ENCODE peak calls at places on chromosomes 2 and 18, in ten cellular contexts. One of them, this sample, is unnamed.

GRCh38 chr2:133765693-133766092 is 197.4 kb upstream of the NCKAP5 start:
- DNase-seq in stimulated activated CD4-positive, alpha-beta T cell treated with anti-CD3 and anti-CD28 coated beads, Interleukin-15, amount 100 ng/mL, for 1 hour: no peak
- DNase-seq in globus pallidus: peak
- DNase-seq in activated CD8-positive, alpha-beta memory T cell treated with anti-CD3 and anti-CD28 coated beads, Interleukin-2, amount 50 U/mL, for 4 hours: no peak
- DNase-seq in neural progenitor cell: no peak
- DNase-seq in HTR-8/SVneo: no peak
- DNase-seq in MCF 10A: no peak
- DNase-seq in upper lobe of right lung: no peak
- DNase-seq in Kasumi-1: no peak
- DNase-seq in CD8-positive, alpha-beta T cell: no peak
- DNase-seq in this sample: no peak

GRCh38 chr2:204072443-204073324 is 136.1 kb downstream of the ICOS start:
- DNase-seq in stimulated activated CD4-positive, alpha-beta T cell treated with anti-CD3 and anti-CD28 coated beads, Interleukin-15, amount 100 ng/mL, for 1 hour: peak
- DNase-seq in globus pallidus: peak
- DNase-seq in activated CD8-positive, alpha-beta memory T cell treated with anti-CD3 and anti-CD28 coated beads, Interleukin-2, amount 50 U/mL, for 4 hours: peak
- DNase-seq in neural progenitor cell: peak
- DNase-seq in HTR-8/SVneo: peak
- DNase-seq in MCF 10A: peak
- DNase-seq in upper lobe of right lung: peak
- DNase-seq in Kasumi-1: no peak
- DNase-seq in CD8-positive, alpha-beta T cell: peak
- DNase-seq in this sample: no peak

GRCh38 chr2:61978522-61978921 is 73.0 kb downstream of the COMMD1 start:
- DNase-seq in stimulated activated CD4-positive, alpha-beta T cell treated with anti-CD3 and anti-CD28 coated beads, Interleukin-15, amount 100 ng/mL, for 1 hour: no peak
- DNase-seq in globus pallidus: peak
- DNase-seq in activated CD8-positive, alpha-beta memory T cell treated with anti-CD3 and anti-CD28 coated beads, Interleukin-2, amount 50 U/mL, for 4 hours: no peak
- DNase-seq in neural progenitor cell: no peak
- DNase-seq in HTR-8/SVneo: no peak
- DNase-seq in MCF 10A: no peak
- DNase-seq in upper lobe of right lung: no peak
- DNase-seq in Kasumi-1: peak
- DNase-seq in CD8-positive, alpha-beta T cell: no peak
- DNase-seq in this sample: no peak

GRCh38 chr2:238654479-238654878 is 193.4 kb upstream of the TWIST2 start:
- DNase-seq in stimulated activated CD4-positive, alpha-beta T cell treated with anti-CD3 and anti-CD28 coated beads, Interleukin-15, amount 100 ng/mL, for 1 hour: no peak
- DNase-seq in globus pallidus: no peak
- DNase-seq in activated CD8-positive, alpha-beta memory T cell treated with anti-CD3 and anti-CD28 coated beads, Interleukin-2, amount 50 U/mL, for 4 hours: no peak
- DNase-seq in neural progenitor cell: no peak
- DNase-seq in HTR-8/SVneo: no peak
- DNase-seq in MCF 10A: no peak
- DNase-seq in upper lobe of right lung: no peak
- DNase-seq in Kasumi-1: no peak
- DNase-seq in CD8-positive, alpha-beta T cell: no peak
- DNase-seq in this sample: no peak

GRCh38 chr2:128602699-128603101 is 284.0 kb upstream of the HS6ST1 start:
- DNase-seq in stimulated activated CD4-positive, alpha-beta T cell treated with anti-CD3 and anti-CD28 coated beads, Interleukin-15, amount 100 ng/mL, for 1 hour: no peak
- DNase-seq in globus pallidus: no peak
- DNase-seq in activated CD8-positive, alpha-beta memory T cell treated with anti-CD3 and anti-CD28 coated beads, Interleukin-2, amount 50 U/mL, for 4 hours: no peak
- DNase-seq in neural progenitor cell: no peak
- DNase-seq in HTR-8/SVneo: no peak
- DNase-seq in MCF 10A: no peak
- DNase-seq in upper lobe of right lung: peak
- DNase-seq in Kasumi-1: no peak
- DNase-seq in CD8-positive, alpha-beta T cell: no peak
- DNase-seq in this sample: peak

GRCh38 chr2:212451786-212452200 is 86.8 kb downstream of the ERBB4 start:
- DNase-seq in stimulated activated CD4-positive, alpha-beta T cell treated with anti-CD3 and anti-CD28 coated beads, Interleukin-15, amount 100 ng/mL, for 1 hour: no peak
- DNase-seq in globus pallidus: peak
- DNase-seq in activated CD8-positive, alpha-beta memory T cell treated with anti-CD3 and anti-CD28 coated beads, Interleukin-2, amount 50 U/mL, for 4 hours: no peak
- DNase-seq in neural progenitor cell: no peak
- DNase-seq in HTR-8/SVneo: peak
- DNase-seq in MCF 10A: no peak
- DNase-seq in upper lobe of right lung: no peak
- DNase-seq in Kasumi-1: no peak
- DNase-seq in CD8-positive, alpha-beta T cell: no peak
- DNase-seq in this sample: no peak

GRCh38 chr2:150732064-150732463 is 244.6 kb upstream of the RND3 start:
- DNase-seq in stimulated activated CD4-positive, alpha-beta T cell treated with anti-CD3 and anti-CD28 coated beads, Interleukin-15, amount 100 ng/mL, for 1 hour: no peak
- DNase-seq in globus pallidus: no peak
- DNase-seq in activated CD8-positive, alpha-beta memory T cell treated with anti-CD3 and anti-CD28 coated beads, Interleukin-2, amount 50 U/mL, for 4 hours: no peak
- DNase-seq in neural progenitor cell: no peak
- DNase-seq in HTR-8/SVneo: peak
- DNase-seq in MCF 10A: peak
- DNase-seq in upper lobe of right lung: no peak
- DNase-seq in Kasumi-1: no peak
- DNase-seq in CD8-positive, alpha-beta T cell: no peak
- DNase-seq in this sample: no peak

GRCh38 chr2:36329746-36330145 is 25.8 kb upstream of the CRIM1 start:
- DNase-seq in stimulated activated CD4-positive, alpha-beta T cell treated with anti-CD3 and anti-CD28 coated beads, Interleukin-15, amount 100 ng/mL, for 1 hour: no peak
- DNase-seq in globus pallidus: no peak
- DNase-seq in activated CD8-positive, alpha-beta memory T cell treated with anti-CD3 and anti-CD28 coated beads, Interleukin-2, amount 50 U/mL, for 4 hours: no peak
- DNase-seq in neural progenitor cell: no peak
- DNase-seq in HTR-8/SVneo: peak
- DNase-seq in MCF 10A: no peak
- DNase-seq in upper lobe of right lung: no peak
- DNase-seq in Kasumi-1: no peak
- DNase-seq in CD8-positive, alpha-beta T cell: no peak
- DNase-seq in this sample: no peak

GRCh38 chr18:32707153-32707552 is 65.7 kb downstream of the KLHL14 start:
- DNase-seq in stimulated activated CD4-positive, alpha-beta T cell treated with anti-CD3 and anti-CD28 coated beads, Interleukin-15, amount 100 ng/mL, for 1 hour: no peak
- DNase-seq in globus pallidus: no peak
- DNase-seq in activated CD8-positive, alpha-beta memory T cell treated with anti-CD3 and anti-CD28 coated beads, Interleukin-2, amount 50 U/mL, for 4 hours: no peak
- DNase-seq in neural progenitor cell: no peak
- DNase-seq in HTR-8/SVneo: no peak
- DNase-seq in MCF 10A: no peak
- DNase-seq in upper lobe of right lung: no peak
- DNase-seq in Kasumi-1: no peak
- DNase-seq in CD8-positive, alpha-beta T cell: no peak
- DNase-seq in this sample: no peak

GRCh38 chr2:40204268-40204667 is 247.6 kb downstream of the SLC8A1 start:
- DNase-seq in stimulated activated CD4-positive, alpha-beta T cell treated with anti-CD3 and anti-CD28 coated beads, Interleukin-15, amount 100 ng/mL, for 1 hour: no peak
- DNase-seq in globus pallidus: no peak
- DNase-seq in activated CD8-positive, alpha-beta memory T cell treated with anti-CD3 and anti-CD28 coated beads, Interleukin-2, amount 50 U/mL, for 4 hours: no peak
- DNase-seq in neural progenitor cell: peak
- DNase-seq in HTR-8/SVneo: no peak
- DNase-seq in MCF 10A: no peak
- DNase-seq in upper lobe of right lung: no peak
- DNase-seq in Kasumi-1: no peak
- DNase-seq in CD8-positive, alpha-beta T cell: no peak
- DNase-seq in this sample: no peak

GRCh38 chr2:209458018-209458979 is 34.5 kb downstream of the MAP2 start:
- DNase-seq in stimulated activated CD4-positive, alpha-beta T cell treated with anti-CD3 and anti-CD28 coated beads, Interleukin-15, amount 100 ng/mL, for 1 hour: no peak
- DNase-seq in globus pallidus: no peak
- DNase-seq in activated CD8-positive, alpha-beta memory T cell treated with anti-CD3 and anti-CD28 coated beads, Interleukin-2, amount 50 U/mL, for 4 hours: no peak
- DNase-seq in neural progenitor cell: no peak
- DNase-seq in HTR-8/SVneo: no peak
- DNase-seq in MCF 10A: no peak
- DNase-seq in upper lobe of right lung: no peak
- DNase-seq in Kasumi-1: no peak
- DNase-seq in CD8-positive, alpha-beta T cell: no peak
- DNase-seq in this sample: no peak

GRCh38 chr18:10100236-10100635 is 186.4 kb downstream of the VAPA start:
- DNase-seq in stimulated activated CD4-positive, alpha-beta T cell treated with anti-CD3 and anti-CD28 coated beads, Interleukin-15, amount 100 ng/mL, for 1 hour: no peak
- DNase-seq in globus pallidus: no peak
- DNase-seq in activated CD8-positive, alpha-beta memory T cell treated with anti-CD3 and anti-CD28 coated beads, Interleukin-2, amount 50 U/mL, for 4 hours: no peak
- DNase-seq in neural progenitor cell: no peak
- DNase-seq in HTR-8/SVneo: no peak
- DNase-seq in MCF 10A: no peak
- DNase-seq in upper lobe of right lung: no peak
- DNase-seq in Kasumi-1: no peak
- DNase-seq in CD8-positive, alpha-beta T cell: no peak
- DNase-seq in this sample: no peak

GRCh38 chr18:73975266-73975665 is 172.4 kb downstream of the FBXO15 start:
- DNase-seq in stimulated activated CD4-positive, alpha-beta T cell treated with anti-CD3 and anti-CD28 coated beads, Interleukin-15, amount 100 ng/mL, for 1 hour: no peak
- DNase-seq in globus pallidus: no peak
- DNase-seq in activated CD8-positive, alpha-beta memory T cell treated with anti-CD3 and anti-CD28 coated beads, Interleukin-2, amount 50 U/mL, for 4 hours: no peak
- DNase-seq in neural progenitor cell: no peak
- DNase-seq in HTR-8/SVneo: no peak
- DNase-seq in MCF 10A: no peak
- DNase-seq in upper lobe of right lung: no peak
- DNase-seq in Kasumi-1: peak
- DNase-seq in CD8-positive, alpha-beta T cell: no peak
- DNase-seq in this sample: no peak

GRCh38 chr2:155372969-155373368 is 674.5 kb downstream of the KCNJ3 start:
- DNase-seq in stimulated activated CD4-positive, alpha-beta T cell treated with anti-CD3 and anti-CD28 coated beads, Interleukin-15, amount 100 ng/mL, for 1 hour: no peak
- DNase-seq in globus pallidus: peak
- DNase-seq in activated CD8-positive, alpha-beta memory T cell treated with anti-CD3 and anti-CD28 coated beads, Interleukin-2, amount 50 U/mL, for 4 hours: no peak
- DNase-seq in neural progenitor cell: no peak
- DNase-seq in HTR-8/SVneo: no peak
- DNase-seq in MCF 10A: peak
- DNase-seq in upper lobe of right lung: no peak
- DNase-seq in Kasumi-1: peak
- DNase-seq in CD8-positive, alpha-beta T cell: no peak
- DNase-seq in this sample: no peak

GRCh38 chr18:60019463-60019840 is 119.7 kb downstream of the PMAIP1 start:
- DNase-seq in stimulated activated CD4-positive, alpha-beta T cell treated with anti-CD3 and anti-CD28 coated beads, Interleukin-15, amount 100 ng/mL, for 1 hour: no peak
- DNase-seq in globus pallidus: no peak
- DNase-seq in activated CD8-positive, alpha-beta memory T cell treated with anti-CD3 and anti-CD28 coated beads, Interleukin-2, amount 50 U/mL, for 4 hours: no peak
- DNase-seq in neural progenitor cell: peak
- DNase-seq in HTR-8/SVneo: peak
- DNase-seq in MCF 10A: peak
- DNase-seq in upper lobe of right lung: no peak
- DNase-seq in Kasumi-1: no peak
- DNase-seq in CD8-positive, alpha-beta T cell: no peak
- DNase-seq in this sample: no peak

GRCh38 chr2:72173640-72174321 is 26.1 kb upstream of the CYP26B1 start:
- DNase-seq in stimulated activated CD4-positive, alpha-beta T cell treated with anti-CD3 and anti-CD28 coated beads, Interleukin-15, amount 100 ng/mL, for 1 hour: no peak
- DNase-seq in globus pallidus: no peak
- DNase-seq in activated CD8-positive, alpha-beta memory T cell treated with anti-CD3 and anti-CD28 coated beads, Interleukin-2, amount 50 U/mL, for 4 hours: no peak
- DNase-seq in neural progenitor cell: no peak
- DNase-seq in HTR-8/SVneo: no peak
- DNase-seq in MCF 10A: no peak
- DNase-seq in upper lobe of right lung: no peak
- DNase-seq in Kasumi-1: no peak
- DNase-seq in CD8-positive, alpha-beta T cell: no peak
- DNase-seq in this sample: no peak

GRCh38 chr2:235710933-235711332 is 217.1 kb downstream of the AGAP1 start:
- DNase-seq in stimulated activated CD4-positive, alpha-beta T cell treated with anti-CD3 and anti-CD28 coated beads, Interleukin-15, amount 100 ng/mL, for 1 hour: no peak
- DNase-seq in globus pallidus: no peak
- DNase-seq in activated CD8-positive, alpha-beta memory T cell treated with anti-CD3 and anti-CD28 coated beads, Interleukin-2, amount 50 U/mL, for 4 hours: no peak
- DNase-seq in neural progenitor cell: no peak
- DNase-seq in HTR-8/SVneo: no peak
- DNase-seq in MCF 10A: no peak
- DNase-seq in upper lobe of right lung: no peak
- DNase-seq in Kasumi-1: no peak
- DNase-seq in CD8-positive, alpha-beta T cell: no peak
- DNase-seq in this sample: no peak

GRCh38 chr2:20355131-20355530 is 4.5 kb upstream of the PUM2 start:
- DNase-seq in stimulated activated CD4-positive, alpha-beta T cell treated with anti-CD3 and anti-CD28 coated beads, Interleukin-15, amount 100 ng/mL, for 1 hour: no peak
- DNase-seq in globus pallidus: no peak
- DNase-seq in activated CD8-positive, alpha-beta memory T cell treated with anti-CD3 and anti-CD28 coated beads, Interleukin-2, amount 50 U/mL, for 4 hours: no peak
- DNase-seq in neural progenitor cell: no peak
- DNase-seq in HTR-8/SVneo: no peak
- DNase-seq in MCF 10A: no peak
- DNase-seq in upper lobe of right lung: no peak
- DNase-seq in Kasumi-1: no peak
- DNase-seq in CD8-positive, alpha-beta T cell: no peak
- DNase-seq in this sample: no peak

GRCh38 chr2:67462741-67463496 is 65.8 kb downstream of the ETAA1 start:
- DNase-seq in stimulated activated CD4-positive, alpha-beta T cell treated with anti-CD3 and anti-CD28 coated beads, Interleukin-15, amount 100 ng/mL, for 1 hour: no peak
- DNase-seq in globus pallidus: no peak
- DNase-seq in activated CD8-positive, alpha-beta memory T cell treated with anti-CD3 and anti-CD28 coated beads, Interleukin-2, amount 50 U/mL, for 4 hours: no peak
- DNase-seq in neural progenitor cell: no peak
- DNase-seq in HTR-8/SVneo: no peak
- DNase-seq in MCF 10A: peak
- DNase-seq in upper lobe of right lung: no peak
- DNase-seq in Kasumi-1: no peak
- DNase-seq in CD8-positive, alpha-beta T cell: no peak
- DNase-seq in this sample: no peak

GRCh38 chr18:79532690-79533058 is 136.9 kb downstream of the NFATC1 start:
- DNase-seq in stimulated activated CD4-positive, alpha-beta T cell treated with anti-CD3 and anti-CD28 coated beads, Interleukin-15, amount 100 ng/mL, for 1 hour: no peak
- DNase-seq in globus pallidus: no peak
- DNase-seq in activated CD8-positive, alpha-beta memory T cell treated with anti-CD3 and anti-CD28 coated beads, Interleukin-2, amount 50 U/mL, for 4 hours: no peak
- DNase-seq in neural progenitor cell: no peak
- DNase-seq in HTR-8/SVneo: no peak
- DNase-seq in MCF 10A: no peak
- DNase-seq in upper lobe of right lung: no peak
- DNase-seq in Kasumi-1: no peak
- DNase-seq in CD8-positive, alpha-beta T cell: no peak
- DNase-seq in this sample: peak

GRCh38 chr18:78892721-78893120 is 86.9 kb upstream of the SALL3 start:
- DNase-seq in stimulated activated CD4-positive, alpha-beta T cell treated with anti-CD3 and anti-CD28 coated beads, Interleukin-15, amount 100 ng/mL, for 1 hour: no peak
- DNase-seq in globus pallidus: no peak
- DNase-seq in activated CD8-positive, alpha-beta memory T cell treated with anti-CD3 and anti-CD28 coated beads, Interleukin-2, amount 50 U/mL, for 4 hours: no peak
- DNase-seq in neural progenitor cell: no peak
- DNase-seq in HTR-8/SVneo: no peak
- DNase-seq in MCF 10A: no peak
- DNase-seq in upper lobe of right lung: no peak
- DNase-seq in Kasumi-1: no peak
- DNase-seq in CD8-positive, alpha-beta T cell: no peak
- DNase-seq in this sample: no peak

GRCh38 chr2:134623796-134624195 is 95.0 kb downstream of the TMEM163 start:
- DNase-seq in stimulated activated CD4-positive, alpha-beta T cell treated with anti-CD3 and anti-CD28 coated beads, Interleukin-15, amount 100 ng/mL, for 1 hour: no peak
- DNase-seq in globus pallidus: no peak
- DNase-seq in activated CD8-positive, alpha-beta memory T cell treated with anti-CD3 and anti-CD28 coated beads, Interleukin-2, amount 50 U/mL, for 4 hours: no peak
- DNase-seq in neural progenitor cell: no peak
- DNase-seq in HTR-8/SVneo: no peak
- DNase-seq in MCF 10A: no peak
- DNase-seq in upper lobe of right lung: no peak
- DNase-seq in Kasumi-1: peak
- DNase-seq in CD8-positive, alpha-beta T cell: no peak
- DNase-seq in this sample: no peak

GRCh38 chr2:216632321-216632951 is 784 bp upstream of the IGFBP2 start:
- DNase-seq in stimulated activated CD4-positive, alpha-beta T cell treated with anti-CD3 and anti-CD28 coated beads, Interleukin-15, amount 100 ng/mL, for 1 hour: no peak
- DNase-seq in globus pallidus: no peak
- DNase-seq in activated CD8-positive, alpha-beta memory T cell treated with anti-CD3 and anti-CD28 coated beads, Interleukin-2, amount 50 U/mL, for 4 hours: no peak
- DNase-seq in neural progenitor cell: peak
- DNase-seq in HTR-8/SVneo: no peak
- DNase-seq in MCF 10A: no peak
- DNase-seq in upper lobe of right lung: no peak
- DNase-seq in Kasumi-1: no peak
- DNase-seq in CD8-positive, alpha-beta T cell: no peak
- DNase-seq in this sample: no peak

GRCh38 chr2:27710640-27711430 is 47.1 kb downstream of the SLC4A1AP start:
- DNase-seq in stimulated activated CD4-positive, alpha-beta T cell treated with anti-CD3 and anti-CD28 coated beads, Interleukin-15, amount 100 ng/mL, for 1 hour: no peak
- DNase-seq in globus pallidus: no peak
- DNase-seq in activated CD8-positive, alpha-beta memory T cell treated with anti-CD3 and anti-CD28 coated beads, Interleukin-2, amount 50 U/mL, for 4 hours: no peak
- DNase-seq in neural progenitor cell: no peak
- DNase-seq in HTR-8/SVneo: no peak
- DNase-seq in MCF 10A: peak
- DNase-seq in upper lobe of right lung: no peak
- DNase-seq in Kasumi-1: no peak
- DNase-seq in CD8-positive, alpha-beta T cell: no peak
- DNase-seq in this sample: no peak

GRCh38 chr2:218853766-218854165 is 5.8 kb upstream of the WNT6 start:
- DNase-seq in stimulated activated CD4-positive, alpha-beta T cell treated with anti-CD3 and anti-CD28 coated beads, Interleukin-15, amount 100 ng/mL, for 1 hour: no peak
- DNase-seq in globus pallidus: no peak
- DNase-seq in activated CD8-positive, alpha-beta memory T cell treated with anti-CD3 and anti-CD28 coated beads, Interleukin-2, amount 50 U/mL, for 4 hours: no peak
- DNase-seq in neural progenitor cell: no peak
- DNase-seq in HTR-8/SVneo: no peak
- DNase-seq in MCF 10A: peak
- DNase-seq in upper lobe of right lung: no peak
- DNase-seq in Kasumi-1: no peak
- DNase-seq in CD8-positive, alpha-beta T cell: no peak
- DNase-seq in this sample: no peak

GRCh38 chr18:31791817-31792579 is 31.3 kb upstream of the SLC25A52 start:
- DNase-seq in stimulated activated CD4-positive, alpha-beta T cell treated with anti-CD3 and anti-CD28 coated beads, Interleukin-15, amount 100 ng/mL, for 1 hour: no peak
- DNase-seq in globus pallidus: no peak
- DNase-seq in activated CD8-positive, alpha-beta memory T cell treated with anti-CD3 and anti-CD28 coated beads, Interleukin-2, amount 50 U/mL, for 4 hours: no peak
- DNase-seq in neural progenitor cell: no peak
- DNase-seq in HTR-8/SVneo: no peak
- DNase-seq in MCF 10A: no peak
- DNase-seq in upper lobe of right lung: no peak
- DNase-seq in Kasumi-1: peak
- DNase-seq in CD8-positive, alpha-beta T cell: no peak
- DNase-seq in this sample: no peak

GRCh38 chr2:11329759-11330158 is 14.7 kb downstream of the ROCK2 start:
- DNase-seq in stimulated activated CD4-positive, alpha-beta T cell treated with anti-CD3 and anti-CD28 coated beads, Interleukin-15, amount 100 ng/mL, for 1 hour: no peak
- DNase-seq in globus pallidus: no peak
- DNase-seq in activated CD8-positive, alpha-beta memory T cell treated with anti-CD3 and anti-CD28 coated beads, Interleukin-2, amount 50 U/mL, for 4 hours: no peak
- DNase-seq in neural progenitor cell: no peak
- DNase-seq in HTR-8/SVneo: no peak
- DNase-seq in MCF 10A: peak
- DNase-seq in upper lobe of right lung: no peak
- DNase-seq in Kasumi-1: no peak
- DNase-seq in CD8-positive, alpha-beta T cell: no peak
- DNase-seq in this sample: no peak

GRCh38 chr18:58565021-58565420 is 63.9 kb downstream of the ALPK2 start:
- DNase-seq in stimulated activated CD4-positive, alpha-beta T cell treated with anti-CD3 and anti-CD28 coated beads, Interleukin-15, amount 100 ng/mL, for 1 hour: no peak
- DNase-seq in globus pallidus: peak
- DNase-seq in activated CD8-positive, alpha-beta memory T cell treated with anti-CD3 and anti-CD28 coated beads, Interleukin-2, amount 50 U/mL, for 4 hours: no peak
- DNase-seq in neural progenitor cell: no peak
- DNase-seq in HTR-8/SVneo: no peak
- DNase-seq in MCF 10A: no peak
- DNase-seq in upper lobe of right lung: no peak
- DNase-seq in Kasumi-1: no peak
- DNase-seq in CD8-positive, alpha-beta T cell: no peak
- DNase-seq in this sample: no peak